ENCODE peak calls at places on chromosomes 3 and 15, in four cellular contexts. U is activated T-helper 2 cell treated with anti-CD3 and anti-CD28 coated beads, Interferon-gamma antibody, Interleukin-2, Interleukin-4, amounts not matched to agents 10 μg/mL and 5 μg/mL and 100 μg/mL, durations not matched to agents 14 hours and 24 hours and 36 hours; G is astrocyte of the spinal cord; E is ACHN. K is an unnamed sample.

GRCh38 chr3:126101521-126101982 is 17.6 kb upstream of the SLC41A3 start:
- DNase-seq in U (no peak), G (no peak), E (no peak), K (no peak)

GRCh38 chr15:48395532-48396011 is 64.3 kb downstream of the DUT start:
- DNase-seq in U (no peak), G (peak), E (no peak), K (peak)

GRCh38 chr3:12759097-12759679 is at the start of gene TMEM40:
- DNase-seq in U (no peak), G (no peak), E (no peak), K (no peak)

GRCh38 chr3:72458365-72458764 is 389.9 kb downstream of the SHQ1 start:
- DNase-seq in U (no peak), G (no peak), E (no peak), K (no peak)

GRCh38 chr3:194397757-194398312 is 1.2 kb downstream of the GP5 start:
- DNase-seq in U (peak), G (peak), E (no peak), K (peak)

GRCh38 chr15:79002631-79003030 is 57.8 kb upstream of the CTSH start:
- DNase-seq in U (no peak), G (no peak), E (peak), K (no peak)

GRCh38 chr15:90545095-90545494 is 15.4 kb downstream of the CRTC3 start:
- DNase-seq in U (no peak), G (no peak), E (no peak), K (no peak)

GRCh38 chr3:95217661-95218060 is 1154.8 kb downstream of the NSUN3 start:
- DNase-seq in U (no peak), G (no peak), E (no peak), K (no peak)

GRCh38 chr3:60720696-60721228 is 530.5 kb downstream of the FHIT start:
- DNase-seq in U (no peak), G (no peak), E (no peak), K (peak)

GRCh38 chr3:128473180-128473519 is 6.5 kb upstream of the DNAJB8 start:
- DNase-seq in U (no peak), G (no peak), E (no peak), K (no peak)

GRCh38 chr3:86245360-86245759 is 745.6 kb downstream of the VGLL3 start:
- DNase-seq in U (no peak), G (no peak), E (peak), K (no peak)

GRCh38 chr3:47004369-47005211 is 25.1 kb downstream of the NBEAL2 start:
- DNase-seq in U (no peak), G (no peak), E (no peak), K (no peak)

GRCh38 chr3:7630925-7631324 is 770.0 kb downstream of the GRM7 start:
- DNase-seq in U (no peak), G (peak), E (no peak), K (peak)

GRCh38 chr3:43288366-43288765 is 2.0 kb downstream of the SNRK start:
- DNase-seq in U (no peak), G (peak), E (peak), K (peak)

GRCh38 chr3:24451461-24452099 is 43.1 kb downstream of the THRB start:
- DNase-seq in U (no peak), G (no peak), E (no peak), K (no peak)

GRCh38 chr3:159782724-159783421 is 205.8 kb upstream of the IL12A start:
- DNase-seq in U (no peak), G (no peak), E (no peak), K (no peak)

GRCh38 chr3:156831006-156831405 is 4.9 kb downstream of the LEKR1 start:
- DNase-seq in U (no peak), G (no peak), E (no peak), K (no peak)

GRCh38 chr15:67096536-67097294 is 31.3 kb downstream of the SMAD3 start:
- DNase-seq in U (no peak), G (no peak), E (no peak), K (peak)

GRCh38 chr15:25182098-25182478 is 227.3 kb downstream of the SNRPN start:
- DNase-seq in U (no peak), G (no peak), E (no peak), K (no peak)

GRCh38 chr15:50968353-50968752 is 59.9 kb downstream of the AP4E1 start:
- DNase-seq in U (no peak), G (no peak), E (no peak), K (no peak)

GRCh38 chr15:85706779-85707518 is 87.8 kb downstream of the KLHL25 start:
- DNase-seq in U (peak), G (peak), E (no peak), K (peak)

GRCh38 chr3:88132894-88133293 is 16.9 kb upstream of the C3orf38 start:
- DNase-seq in U (no peak), G (no peak), E (no peak), K (no peak)

GRCh38 chr3:27577504-27577903 is 93.3 kb upstream of the SLC4A7 start:
- DNase-seq in U (no peak), G (no peak), E (no peak), K (no peak)

GRCh38 chr3:31534036-31534435 is 1.3 kb downstream of the STT3B start:
- DNase-seq in U (no peak), G (no peak), E (peak), K (peak)

GRCh38 chr3:140370686-140371085 is 307.2 kb upstream of the TRIM42 start:
- DNase-seq in U (no peak), G (no peak), E (no peak), K (no peak)

GRCh38 chr15:25368855-25369254 is 70.0 kb downstream of the UBE3A start:
- DNase-seq in U (no peak), G (peak), E (peak), K (peak)

GRCh38 chr3:23915537-23916108 is 1.2 kb downstream of the NKIRAS1 start:
- DNase-seq in U (no peak), G (peak), E (no peak), K (peak)

GRCh38 chr3:8625991-8626390 is 18.6 kb downstream of the SSUH2 start:
- DNase-seq in U (no peak), G (no peak), E (no peak), K (no peak)

GRCh38 chr3:50268703-50269451 is at the start of gene SEMA3B:
- DNase-seq in U (no peak), G (no peak), E (peak), K (peak)

GRCh38 chr15:60905587-60905986 is 323.5 kb downstream of the RORA start:
- DNase-seq in U (no peak), G (no peak), E (no peak), K (no peak)

GRCh38 chr15:90087454-90088154 is 14.7 kb downstream of the IDH2 start:
- DNase-seq in U (no peak), G (no peak), E (peak), K (no peak)

GRCh38 chr3:171620825-171621434 is 160.7 kb upstream of the TNIK start:
- DNase-seq in U (no peak), G (peak), E (peak), K (peak)

GRCh38 chr15:98649996-98650870 is 1.9 kb downstream of the IGF1R start:
- DNase-seq in U (peak), G (no peak), E (peak), K (peak)

GRCh38 chr15:53588773-53589172 is 170.7 kb downstream of the WDR72 start:
- DNase-seq in U (no peak), G (peak), E (peak), K (peak)

GRCh38 chr15:66184936-66185790 is 68.4 kb downstream of the MEGF11 start:
- DNase-seq in U (no peak), G (no peak), E (no peak), K (no peak)